ENCODE peak calls at places on chromosomes 4 and X, in five cellular contexts. T is HAP-1, F is ovary, K is iPS DF 6.9, W is lung. O is an unnamed sample. For H3K36me3 and H3K4me1, the result is how much of the 10 kb centered on the place peaks cover.

GRCh38 chrX:334971-335757 is 16.6 kb upstream of the GTPBP6 start:
- DNase-seq in W (no peak), K (no peak), T (no peak), F (peak), O (no peak)

GRCh38 chrX:20067709-20068315 is 48.9 kb downstream of the MAP7D2 start:
- DNase-seq in K (no peak), T (no peak), W (peak), F (peak), O (peak)

GRCh38 chrX:100413231-100413630 is 3.2 kb upstream of the PCDH19 start:
- DNase-seq in T (peak), F (peak), K (no peak), W (no peak), O (peak)

GRCh38 chr4:172546782-172547181 is 621.8 kb upstream of the GALNT7 start:
- DNase-seq in W (no peak), K (no peak), F (no peak), T (no peak), O (no peak)

GRCh38 chrX:17042046-17042445 is 95.6 kb downstream of the REPS2 start:
- DNase-seq in K (no peak), W (no peak), T (no peak), F (no peak), O (no peak)

GRCh38 chr4:118765399-118765798 is 70.5 kb downstream of the SEC24D start:
- DNase-seq in T (no peak), F (no peak), W (no peak), K (no peak), O (peak)

GRCh38 chr4:184041156-184041555 is 136.0 kb downstream of the STOX2 start:
- DNase-seq in T (no peak), F (no peak), W (no peak), K (no peak), O (no peak)

GRCh38 chr4:125353131-125353530 is 38.4 kb downstream of the FAT4 start:
- DNase-seq in T (no peak), W (no peak), K (no peak), F (no peak), O (no peak)

GRCh38 chr4:14575919-14576318 is 426.4 kb upstream of the CPEB2 start:
- DNase-seq in K (no peak), F (no peak), W (no peak), T (no peak), O (no peak)

GRCh38 chr4:153916273-153916755 is 127.4 kb upstream of the SFRP2 start:
- DNase-seq in K (no peak), F (no peak), W (no peak), T (no peak), O (no peak)

GRCh38 chr4:77072195-77072753 is 3.5 kb downstream of the CCNI start:
- DNase-seq in K (no peak), W (peak), F (no peak), T (no peak), O (peak)

GRCh38 chrX:134604701-134605271 is 53.5 kb downstream of the PLAC1 start:
- DNase-seq in F (peak), K (no peak), W (peak), T (peak), O (peak)

GRCh38 chrX:45165726-45166125 is 35.0 kb downstream of the DIPK2B start:
- DNase-seq in T (no peak), W (no peak), F (no peak), K (no peak), O (no peak)

GRCh38 chrX:120136128-120136527 is 20.4 kb upstream of the RHOXF1 start:
- DNase-seq in F (no peak), W (no peak), T (no peak), K (no peak), O (no peak)

GRCh38 chrX:443676-444210 is 57.0 kb upstream of the PPP2R3B start:
- DNase-seq in F (no peak), T (no peak), W (no peak), K (no peak), O (no peak)

GRCh38 chr4:25953740-25954139 is 39.7 kb downstream of the SMIM20 start:
- DNase-seq in T (no peak), W (no peak), K (no peak), F (no peak), O (peak)

GRCh38 chr4:19807505-19807904 is 444.2 kb upstream of the SLIT2 start:
- DNase-seq in K (no peak), F (no peak), W (no peak), T (no peak), O (peak)

GRCh38 chr4:75821966-75822365 is 80.3 kb downstream of the PPEF2 start:
- DNase-seq in T (no peak), W (no peak), K (no peak), F (no peak), O (peak)

GRCh38 chrX:102720237-102721168 is at the start of gene GPRASP3:
- DNase-seq in T (no peak), K (no peak), F (peak), W (peak), O (peak)

GRCh38 chr4:121119715-121120114 is 44.4 kb downstream of the TNIP3 start:
- DNase-seq in W (no peak), T (no peak), K (no peak), F (no peak), O (no peak)

GRCh38 chr4:19945501-19945900 is 306.2 kb upstream of the SLIT2 start:
- DNase-seq in F (no peak), K (no peak), T (no peak), W (no peak), O (no peak)

GRCh38 chrX:125786306-125786705 is 379.8 kb downstream of the DCAF12L2 start:
- DNase-seq in T (peak), W (no peak), F (no peak), K (no peak), O (no peak)

GRCh38 chrX:20265221-20265725 is 1.4 kb downstream of the RPS6KA3 start:
- DNase-seq in F (peak), W (peak), K (no peak), T (peak), O (peak)

GRCh38 chr4:84258905-84259830 is 239.9 kb downstream of the NKX6-1 start:
- DNase-seq in T (peak), W (no peak), F (no peak), K (peak), O (peak)

GRCh38 chrX:84735025-84735424 is 232.8 kb upstream of the HDX start:
- DNase-seq in K (no peak), T (no peak), W (no peak), F (no peak), O (peak)

GRCh38 chr4:16721618-16722291 is 176.7 kb downstream of the LDB2 start:
- DNase-seq in W (no peak), K (no peak), F (peak), T (no peak), O (no peak)

GRCh38 chr4:188295899-188296298 is 156.7 kb downstream of the TRIML1 start:
- DNase-seq in K (no peak), T (no peak), W (no peak), F (no peak), O (peak)

GRCh38 chr4:6043843-6044242 is 25.6 kb upstream of the C4orf50 start:
- DNase-seq in T (no peak), W (no peak), K (no peak), F (no peak), O (no peak)

GRCh38 chr4:8459867-8460453 is 19.4 kb downstream of the TRMT44 start:
- DNase-seq in T (peak), F (no peak), W (no peak), K (no peak), O (no peak)
- H3K36me3 ChIP-seq in T (under half), F (under half), W (under half), K (under half), O (under half)

GRCh38 chr4:108110450-108110849 is 58.3 kb downstream of the LEF1 start:
- DNase-seq in W (no peak), F (no peak), K (no peak), T (no peak), O (no peak)
- H3K4me1 ChIP-seq in W (under half), F (under half), K (under half), T (under half), O (under half)

DNA sequence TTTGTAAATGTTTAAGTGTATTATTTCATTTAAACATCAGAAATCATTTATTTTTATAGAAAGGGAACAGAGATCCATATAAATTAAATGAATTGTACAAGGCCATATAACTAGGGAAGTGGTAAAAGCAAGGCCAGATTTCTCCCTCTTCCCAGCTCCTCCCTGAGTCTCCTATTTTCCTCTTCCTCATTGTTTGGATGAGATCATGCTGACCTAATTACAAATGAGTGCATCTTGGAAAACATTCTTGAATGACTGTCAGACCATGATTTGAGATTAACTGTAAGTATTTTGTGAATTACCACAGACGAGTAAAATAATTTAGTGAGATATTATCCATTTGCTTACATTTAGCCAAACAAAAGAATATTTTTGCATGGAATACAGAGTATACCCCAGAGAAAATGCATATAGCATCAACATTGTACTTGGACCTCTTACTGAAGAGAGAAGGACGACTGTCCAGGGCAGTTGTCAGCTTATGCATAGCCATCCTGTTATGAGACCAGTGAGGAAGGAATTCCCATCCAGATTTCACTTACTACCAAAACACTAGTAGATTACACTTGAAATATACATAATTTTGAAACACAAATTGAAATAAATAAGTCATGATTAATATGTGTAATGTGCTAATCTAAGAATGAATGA is 47.3 kb downstream of the SLAIN2 start:
- DNase-seq in T (no peak), K (no peak), W (no peak), F (no peak), O (no peak)
- H3K36me3 ChIP-seq in T (half or more), K (under half), W (under half), F (under half), O (under half)

GRCh38 chr4:8082517-8083055 is 76.0 kb downstream of the ABLIM2 start:
- DNase-seq in W (no peak), T (no peak), K (no peak), F (no peak), O (no peak)
- H3K4me1 ChIP-seq in W (under half), T (under half), K (under half), F (under half), O (under half)

GRCh38 chrX:40076750-40077149 is 21.0 kb downstream of the BCOR start:
- DNase-seq in T (no peak), K (no peak), F (no peak), W (no peak), O (no peak)
- H3K36me3 ChIP-seq in T (half or more), K (under half), F (under half), W (under half), O (under half)

DNA sequence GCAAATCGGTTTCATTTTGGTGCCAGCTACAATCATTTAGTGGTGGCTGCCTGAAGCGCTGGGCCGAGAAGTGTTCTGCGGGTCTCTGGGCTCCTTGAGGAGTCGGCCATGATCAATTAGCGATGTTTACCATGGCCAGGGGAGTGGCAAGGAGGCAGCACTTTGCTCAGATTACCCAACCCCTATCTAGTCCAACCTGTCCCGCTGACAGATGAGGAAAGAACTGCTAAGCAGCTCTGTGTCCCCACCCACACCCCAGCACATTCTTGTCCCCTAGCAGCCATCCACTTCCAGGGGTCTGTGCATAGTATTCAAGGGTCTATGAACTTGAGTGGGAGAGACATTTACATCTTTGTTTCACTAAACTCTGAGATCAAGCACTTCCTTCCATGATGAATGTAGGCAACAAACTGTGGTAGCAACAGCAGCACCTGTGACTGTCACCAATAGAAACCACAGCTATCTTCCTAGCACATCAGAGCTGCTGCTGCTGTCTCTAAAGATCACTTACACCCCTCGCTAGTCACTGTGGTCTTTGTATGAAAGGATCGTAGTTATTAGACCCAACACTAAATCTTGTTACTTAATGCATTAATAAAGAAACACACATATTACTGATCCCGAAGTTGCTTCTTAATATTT is 331.6 kb downstream of the BCOR start:
- DNase-seq in W (no peak), T (no peak), K (no peak), F (no peak), O (no peak)
- H3K4me1 ChIP-seq in W (under half), T (under half), K (under half), F (under half), O (under half)

O was measured in mammary epithelial cell.